ENCODE peak calls at places on chromosomes 12 and 14, in nine cellular contexts. X is NCI-H1436; I is C1 segment of cervical spinal cord; O is NB4; H is activated T-helper 9 cell treated with anti-CD3 and anti-CD28 coated beads, Interleukin-2, amount 50 U/mL, for 16 hours; K is psoas muscle; Z is T-helper 17 cell; D is iris pigment epithelial cell; M is substantia nigra. P is an unnamed sample.

GRCh38 chr14:75373616-75374015 is 54.2 kb upstream of the JDP2 start:
- DNase-seq in X (no peak), I (peak), O (no peak), H (no peak), K (no peak), Z (no peak), D (no peak), M (no peak), P (no peak)

GRCh38 chr12:83826112-83826511 is 1086.5 kb downstream of the SLC6A15 start:
- DNase-seq in X (no peak), I (no peak), O (peak), H (no peak), K (no peak), Z (no peak), D (peak), M (no peak), P (no peak)

GRCh38 chr12:123983822-123984485 is 10.9 kb downstream of the ZNF664 start:
- DNase-seq in X (peak), I (peak), O (peak), H (peak), K (no peak), Z (peak), D (peak), M (no peak), P (peak)

GRCh38 chr12:3259976-3260375 is 182.8 kb downstream of the TSPAN9 start:
- DNase-seq in X (no peak), I (no peak), O (no peak), H (no peak), K (no peak), Z (no peak), D (no peak), M (no peak), P (no peak)

GRCh38 chr12:129870796-129871195 is 33.0 kb downstream of the TMEM132D start:
- DNase-seq in X (no peak), I (no peak), O (no peak), H (no peak), K (no peak), Z (no peak), D (no peak), M (no peak), P (no peak)

GRCh38 chr12:89353188-89353822 is 1.0 kb upstream of the DUSP6 start:
- DNase-seq in X (peak), I (peak), O (peak), H (peak), K (peak), Z (no peak), D (peak), M (no peak), P (peak)

GRCh38 chr14:34649344-34649743 is 19.4 kb upstream of the SNX6 start:
- DNase-seq in X (no peak), I (no peak), O (no peak), H (no peak), K (no peak), Z (no peak), D (peak), M (no peak), P (no peak)

GRCh38 chr12:71456316-71456715 is 16.7 kb downstream of the LGR5 start:
- DNase-seq in X (no peak), I (no peak), O (no peak), H (no peak), K (no peak), Z (no peak), D (no peak), M (no peak), P (no peak)

P was measured in ureter.